ENCODE peak calls at places on chromosomes 11 and 22, in six cellular contexts. I, B, D, Z, K and P are unnamed samples.

GRCh38 chr11:66136752-66137123 is 66.7 kb downstream of the PACS1 start:
- DNase-seq in I (no peak), B (no peak), D (no peak), Z (no peak), K (no peak), P (no peak)

GRCh38 chr11:125593113-125593761 is 585 bp downstream of the STT3A start:
- DNase-seq in I (peak), B (peak), D (peak), Z (peak), K (no peak), P (no peak)

GRCh38 chr11:130814440-130815073 is 101.7 kb downstream of the SNX19 start:
- DNase-seq in I (no peak), B (no peak), D (no peak), Z (no peak), K (no peak), P (no peak)

GRCh38 chr11:112307617-112308016 is 47.0 kb upstream of the PLET1 start:
- DNase-seq in I (no peak), B (no peak), D (no peak), Z (no peak), K (no peak), P (no peak)

GRCh38 chr11:27699242-27699925 is 871 bp downstream of the BDNF start:
- DNase-seq in I (no peak), B (no peak), D (no peak), Z (peak), K (no peak), P (no peak)

GRCh38 chr22:44684506-44685383 is 17.3 kb upstream of the PRR5 start:
- DNase-seq in I (peak), B (peak), D (peak), Z (peak), K (no peak), P (peak)

GRCh38 chr22:40635940-40636379 is 559 bp downstream of the MRTFA start:
- DNase-seq in I (no peak), B (peak), D (peak), Z (no peak), K (no peak), P (no peak)

GRCh38 chr11:9753031-9753430 is 89.2 kb downstream of the SWAP70 start:
- DNase-seq in I (no peak), B (no peak), D (no peak), Z (no peak), K (no peak), P (no peak)

GRCh38 chr22:49347376-49347775 is 480.3 kb downstream of the BRD1 start:
- DNase-seq in I (no peak), B (no peak), D (no peak), Z (no peak), K (no peak), P (peak)

GRCh38 chr11:82900277-82901164 is at the start of gene PRCP:
- DNase-seq in I (peak), B (peak), D (peak), Z (peak), K (peak), P (peak)

GRCh38 chr22:37211853-37212173 is 464 bp downstream of the SSTR3 start:
- DNase-seq in I (no peak), B (no peak), D (no peak), Z (no peak), K (no peak), P (no peak)

GRCh38 chr11:123640677-123641494 is 13.5 kb downstream of the SCN3B start:
- DNase-seq in I (peak), B (peak), D (peak), Z (peak), K (peak), P (no peak)

GRCh38 chr11:66546966-66547661 is 411 bp downstream of the ACTN3 start:
- DNase-seq in I (no peak), B (no peak), D (no peak), Z (no peak), K (no peak), P (no peak)

GRCh38 chr22:32771761-32772160 is 29.7 kb upstream of the TIMP3 start:
- DNase-seq in I (no peak), B (no peak), D (no peak), Z (no peak), K (no peak), P (no peak)

GRCh38 chr11:74171630-74172465 is 759 bp downstream of the PPME1 start:
- DNase-seq in I (no peak), B (no peak), D (no peak), Z (no peak), K (no peak), P (no peak)

GRCh38 chr11:1749787-1750351 is 526 bp downstream of the IFITM10 start:
- DNase-seq in I (no peak), B (no peak), D (peak), Z (no peak), K (no peak), P (peak)

GRCh38 chr22:42561856-42562255 is 8.1 kb downstream of the SERHL2 start:
- DNase-seq in I (no peak), B (no peak), D (no peak), Z (no peak), K (no peak), P (no peak)

GRCh38 chr11:128323381-128323780 is 264.0 kb downstream of the ETS1 start:
- DNase-seq in I (peak), B (peak), D (peak), Z (no peak), K (no peak), P (no peak)

GRCh38 chr11:48006301-48006992 is 26.1 kb downstream of the PTPRJ start:
- DNase-seq in I (peak), B (no peak), D (no peak), Z (no peak), K (no peak), P (peak)

GRCh38 chr22:27154717-27155116 is 497.3 kb downstream of the MIAT start:
- DNase-seq in I (no peak), B (no peak), D (no peak), Z (no peak), K (no peak), P (peak)

GRCh38 chr11:8089791-8090510 is 8.9 kb downstream of the TUB start:
- DNase-seq in I (no peak), B (no peak), D (no peak), Z (no peak), K (no peak), P (peak)

GRCh38 chr11:80846979-80847378 is 1406.1 kb upstream of the TENM4 start:
- DNase-seq in I (no peak), B (no peak), D (no peak), Z (no peak), K (no peak), P (no peak)

GRCh38 chr22:48869788-48870187 is 957.9 kb downstream of the BRD1 start:
- DNase-seq in I (no peak), B (no peak), D (no peak), Z (no peak), K (no peak), P (peak)

GRCh38 chr11:117808768-117809167 is 11.8 kb upstream of the DSCAML1 start:
- DNase-seq in I (no peak), B (no peak), D (peak), Z (no peak), K (no peak), P (peak)

GRCh38 chr11:113880966-113881365 is 5.6 kb upstream of the USP28 start:
- DNase-seq in I (no peak), B (no peak), D (no peak), Z (no peak), K (no peak), P (no peak)

GRCh38 chr11:15551897-15552851 is 437.5 kb downstream of the INSC start:
- DNase-seq in I (no peak), B (no peak), D (no peak), Z (no peak), K (no peak), P (no peak)

GRCh38 chr11:86196291-86196690 is 48.3 kb upstream of the EED start:
- DNase-seq in I (no peak), B (no peak), D (no peak), Z (no peak), K (no peak), P (no peak)

GRCh38 chr11:129598378-129598777 is 217.3 kb upstream of the TMEM45B start:
- DNase-seq in I (no peak), B (no peak), D (no peak), Z (no peak), K (no peak), P (no peak)

GRCh38 chr11:14585438-14585837 is 58.2 kb upstream of the PDE3B start:
- DNase-seq in I (no peak), B (no peak), D (no peak), Z (no peak), K (no peak), P (no peak)

GRCh38 chr11:126165366-126166156 is 45.9 kb downstream of the RPUSD4 start:
- DNase-seq in I (no peak), B (no peak), D (peak), Z (no peak), K (no peak), P (peak)

GRCh38 chr11:45409587-45409986 is 123.4 kb upstream of the SYT13 start:
- DNase-seq in I (no peak), B (no peak), D (no peak), Z (no peak), K (no peak), P (no peak)

GRCh38 chr11:119015054-119015611 is 3.0 kb downstream of the RPS25 start:
- DNase-seq in I (no peak), B (no peak), D (no peak), Z (no peak), K (no peak), P (no peak)

GRCh38 chr11:116432301-116432700 is 340.5 kb downstream of the BUD13 start:
- DNase-seq in I (no peak), B (no peak), D (no peak), Z (no peak), K (no peak), P (no peak)

GRCh38 chr11:96187779-96188624 is 155.0 kb downstream of the MAML2 start:
- DNase-seq in I (no peak), B (no peak), D (no peak), Z (no peak), K (no peak), P (no peak)